ENCODE peak calls at places on chromosomes 6 and 20, in five cellular contexts. One of them, this sample, is unnamed.

GRCh38 chr6:7176208-7176607 is 68.4 kb downstream of the RREB1 start:
- DNase-seq in GM23338: peak; percentile 70
- DNase-seq in SK-N-SH: peak; percentile 30
- DNase-seq in breast epithelium: peak; percentile 66
- DNase-seq in transverse colon: no peak
- DNase-seq in this sample: no peak

GRCh38 chr6:70131528-70131927 is 171.4 kb downstream of the COL9A1 start:
- DNase-seq in GM23338: no peak
- DNase-seq in SK-N-SH: no peak
- DNase-seq in breast epithelium: no peak
- DNase-seq in transverse colon: no peak
- DNase-seq in this sample: no peak

GRCh38 chr6:137089305-137089704 is 44.5 kb upstream of the IL20RA start:
- DNase-seq in GM23338: peak; percentile 23
- DNase-seq in SK-N-SH: no peak
- DNase-seq in breast epithelium: no peak
- DNase-seq in transverse colon: peak; percentile 45
- DNase-seq in this sample: no peak

GRCh38 chr20:381581-382290 is 1.2 kb downstream of the TRIB3 start:
- DNase-seq in GM23338: peak; percentile 56
- DNase-seq in SK-N-SH: peak; percentile 88
- DNase-seq in breast epithelium: peak; percentile 66
- DNase-seq in transverse colon: peak; percentile 87
- DNase-seq in this sample: no peak

GRCh38 chr6:95093154-95093553 is 484.2 kb upstream of the MANEA start:
- DNase-seq in GM23338: no peak
- DNase-seq in SK-N-SH: no peak
- DNase-seq in breast epithelium: no peak
- DNase-seq in transverse colon: no peak
- DNase-seq in this sample: no peak

GRCh38 chr6:45706319-45706718 is 309.3 kb downstream of the CLIC5 start:
- DNase-seq in GM23338: no peak
- DNase-seq in SK-N-SH: no peak
- DNase-seq in breast epithelium: no peak
- DNase-seq in transverse colon: no peak
- DNase-seq in this sample: no peak

GRCh38 chr20:61886721-61887658 is 178.7 kb downstream of the TAF4 start:
- DNase-seq in GM23338: peak; percentile 65
- DNase-seq in SK-N-SH: peak; percentile 82
- DNase-seq in breast epithelium: no peak
- DNase-seq in transverse colon: no peak
- DNase-seq in this sample: no peak

GRCh38 chr20:63225082-63225454 is 9.1 kb upstream of the YTHDF1 start:
- DNase-seq in GM23338: no peak
- DNase-seq in SK-N-SH: no peak
- DNase-seq in breast epithelium: no peak
- DNase-seq in transverse colon: no peak
- DNase-seq in this sample: no peak

GRCh38 chr20:35820715-35821114 is 48.9 kb downstream of the PHF20 start:
- DNase-seq in GM23338: no peak
- DNase-seq in SK-N-SH: no peak
- DNase-seq in breast epithelium: no peak
- DNase-seq in transverse colon: no peak
- DNase-seq in this sample: no peak

GRCh38 chr6:4025681-4026080 is 53.3 kb downstream of the FAM217A start:
- DNase-seq in GM23338: no peak
- DNase-seq in SK-N-SH: no peak
- DNase-seq in breast epithelium: no peak
- DNase-seq in transverse colon: no peak
- DNase-seq in this sample: no peak

GRCh38 chr20:33645072-33645358 is 17.1 kb upstream of the C20orf144 start:
- DNase-seq in GM23338: no peak
- DNase-seq in SK-N-SH: peak; percentile 19
- DNase-seq in breast epithelium: no peak
- DNase-seq in transverse colon: no peak
- DNase-seq in this sample: no peak
- H3K27ac ChIP-seq in GM23338: no peak overlapping the region
- H3K27ac ChIP-seq in SK-N-SH: no peak overlapping the region
- H3K27ac ChIP-seq in breast epithelium: no peak overlapping the region
- H3K27ac ChIP-seq in transverse colon: no peak overlapping the region
- H3K27ac ChIP-seq in this sample: no peak overlapping the region

DNA sequence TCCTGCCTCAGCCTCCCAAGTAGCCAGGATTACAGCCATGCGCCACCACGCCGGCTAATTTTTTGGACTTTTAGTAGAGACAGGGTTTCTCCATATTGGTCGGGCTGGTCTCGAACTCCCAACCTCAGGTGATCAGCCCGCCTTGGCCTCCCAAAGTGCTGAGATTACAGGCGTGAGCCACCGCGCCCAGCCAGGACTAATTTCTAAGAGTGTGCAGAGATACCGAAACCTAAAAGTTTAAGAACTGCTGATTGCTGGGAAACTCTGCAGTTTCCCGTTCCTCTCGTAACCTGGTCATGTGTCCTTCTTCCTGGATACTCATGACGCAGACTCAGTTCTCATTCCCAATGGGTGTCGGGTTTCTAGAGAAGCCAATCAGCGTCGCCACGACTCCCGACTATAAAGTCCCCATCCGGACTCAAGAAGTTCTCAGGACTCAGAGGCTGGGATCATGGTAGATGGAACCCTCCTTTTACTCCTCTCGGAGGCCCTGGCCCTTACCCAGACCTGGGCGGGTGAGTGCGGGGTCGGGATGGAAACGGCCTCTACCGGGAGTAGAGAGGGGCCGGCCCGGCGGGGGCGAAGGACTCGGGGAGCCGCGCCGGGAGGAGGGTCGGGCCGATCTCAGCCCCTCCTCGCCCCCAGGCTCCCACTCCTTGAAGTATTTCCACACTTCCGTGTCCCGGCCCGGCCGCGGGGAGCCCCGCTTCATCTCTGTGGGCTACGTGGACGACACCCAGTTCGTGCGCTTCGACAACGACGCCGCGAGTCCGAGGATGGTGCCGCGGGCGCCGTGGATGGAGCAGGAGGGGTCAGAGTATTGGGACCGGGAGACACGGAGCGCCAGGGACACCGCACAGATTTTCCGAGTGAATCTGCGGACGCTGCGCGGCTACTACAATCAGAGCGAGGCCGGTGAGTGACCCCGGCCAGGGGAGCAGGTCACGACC is at the start of gene HLA-E:
- DNase-seq in GM23338: peak; percentile 100
- DNase-seq in SK-N-SH: peak; percentile 88
- DNase-seq in breast epithelium: peak; percentile 98
- DNase-seq in transverse colon: peak; percentile 94
- DNase-seq in this sample: peak; percentile 99
- TF ChIP-seq POLR2AphosphoS5 in GM23338: peak; percentile 95
- TF ChIP-seq POLR2AphosphoS5 in SK-N-SH: peak; percentile 99
- TF ChIP-seq POLR2AphosphoS5 in breast epithelium: peak; percentile 99
- TF ChIP-seq POLR2AphosphoS5 in transverse colon: peak; percentile 100
- TF ChIP-seq POLR2AphosphoS5 in this sample: peak; percentile 100

GRCh38 chr20:10221022-10221421 is 2.4 kb downstream of the SNAP25 start:
- DNase-seq in GM23338: no peak
- DNase-seq in SK-N-SH: no peak
- DNase-seq in breast epithelium: no peak
- DNase-seq in transverse colon: no peak
- DNase-seq in this sample: no peak
- H3K4me3 ChIP-seq in GM23338: no peak overlapping the region
- H3K4me3 ChIP-seq in SK-N-SH: no peak overlapping the region
- H3K4me3 ChIP-seq in breast epithelium: no peak overlapping the region
- H3K4me3 ChIP-seq in transverse colon: no peak overlapping the region
- H3K4me3 ChIP-seq in this sample: no peak overlapping the region

DNA sequence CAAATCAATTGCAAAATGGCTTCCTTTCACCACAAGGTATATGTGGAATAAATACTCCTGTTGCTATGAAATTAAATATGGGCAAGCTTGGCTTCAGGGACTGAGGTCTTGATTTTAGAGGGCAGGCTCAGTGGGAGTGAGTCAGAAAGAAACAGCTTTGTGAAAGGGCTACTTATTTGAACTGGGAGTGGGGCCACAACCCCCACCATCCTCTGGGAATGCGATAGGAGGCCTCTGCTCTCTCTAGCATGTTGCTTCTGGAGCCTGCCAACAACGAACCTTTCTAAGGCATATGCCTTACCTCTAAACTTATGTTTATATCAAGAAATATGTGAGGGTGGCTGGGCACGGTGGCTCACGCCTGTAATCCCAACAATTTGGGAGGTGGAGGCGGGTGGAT is 149.7 kb downstream of the LRRC1 start:
- DNase-seq in GM23338: no peak
- DNase-seq in SK-N-SH: no peak
- DNase-seq in breast epithelium: no peak
- DNase-seq in transverse colon: no peak
- DNase-seq in this sample: no peak
- H3K27ac ChIP-seq in GM23338: no peak overlapping the region
- H3K27ac ChIP-seq in SK-N-SH: no peak overlapping the region
- H3K27ac ChIP-seq in breast epithelium: peak overlapping the region; percentile 59
- H3K27ac ChIP-seq in transverse colon: no peak overlapping the region
- H3K27ac ChIP-seq in this sample: no peak overlapping the region

GRCh38 chr6:142696689-142697088 is 248.3 kb downstream of the HIVEP2 start:
- DNase-seq in GM23338: no peak
- DNase-seq in SK-N-SH: no peak
- DNase-seq in breast epithelium: peak; percentile 66
- DNase-seq in transverse colon: peak; percentile 44
- DNase-seq in this sample: no peak

GRCh38 chr6:142696123-142696522 is 248.9 kb downstream of the HIVEP2 start:
- DNase-seq in GM23338: no peak
- DNase-seq in SK-N-SH: no peak
- DNase-seq in breast epithelium: no peak
- DNase-seq in transverse colon: no peak
- DNase-seq in this sample: no peak

GRCh38 chr6:142699391-142699790 is 245.6 kb downstream of the HIVEP2 start:
- DNase-seq in GM23338: no peak
- DNase-seq in SK-N-SH: no peak
- DNase-seq in breast epithelium: no peak
- DNase-seq in transverse colon: no peak
- DNase-seq in this sample: no peak

GRCh38 chr6:142698751-142699150 is 246.2 kb downstream of the HIVEP2 start:
- DNase-seq in GM23338: peak; percentile 60
- DNase-seq in SK-N-SH: no peak
- DNase-seq in breast epithelium: no peak
- DNase-seq in transverse colon: no peak
- DNase-seq in this sample: no peak

GRCh38 chr6:142697912-142698311 is 247.1 kb downstream of the HIVEP2 start:
- DNase-seq in GM23338: no peak
- DNase-seq in SK-N-SH: no peak
- DNase-seq in breast epithelium: no peak
- DNase-seq in transverse colon: no peak
- DNase-seq in this sample: no peak
- TF ChIP-seq POLR2AphosphoS5 in GM23338: no peak
- TF ChIP-seq POLR2AphosphoS5 in SK-N-SH: no peak
- TF ChIP-seq POLR2AphosphoS5 in breast epithelium: no peak
- TF ChIP-seq POLR2AphosphoS5 in transverse colon: no peak
- TF ChIP-seq POLR2AphosphoS5 in this sample: no peak

GRCh38 chr6:31622678-31623077 is 2.2 kb downstream of the PRRC2A start:
- DNase-seq in GM23338: no peak
- DNase-seq in SK-N-SH: peak; percentile 10
- DNase-seq in breast epithelium: peak; percentile 76
- DNase-seq in transverse colon: no peak
- DNase-seq in this sample: peak; percentile 90
- H3K4me3 ChIP-seq in GM23338: peak overlapping the region; percentile 100
- H3K4me3 ChIP-seq in SK-N-SH: peak overlapping the region; percentile 87
- H3K4me3 ChIP-seq in breast epithelium: peak overlapping the region; percentile 93
- H3K4me3 ChIP-seq in transverse colon: no peak overlapping the region
- H3K4me3 ChIP-seq in this sample: no peak overlapping the region

GRCh38 chr6:24658573-24659511 is 7.9 kb downstream of the TDP2 start:
- DNase-seq in GM23338: peak; percentile 91
- DNase-seq in SK-N-SH: no peak
- DNase-seq in breast epithelium: no peak
- DNase-seq in transverse colon: peak; percentile 56
- DNase-seq in this sample: no peak
- H3K27ac ChIP-seq in GM23338: peak overlapping the region; percentile 65
- H3K27ac ChIP-seq in SK-N-SH: no peak overlapping the region
- H3K27ac ChIP-seq in breast epithelium: no peak overlapping the region
- H3K27ac ChIP-seq in transverse colon: peak overlapping the region; percentile 93
- H3K27ac ChIP-seq in this sample: no peak overlapping the region